ENCODE peak calls at places on chromosomes 13 and 19, in eight cellular contexts. C is tibial artery; P is NCI-H748 treated with DMSO at 0.1 percent for 48 hours; D is cardiac fibroblast; N is GM23338; R is kidney tubule cell; A is NCI-H2081 treated with DMSO at 0.1 percent for 48 hours; T is stimulated activated CD4-positive, alpha-beta T cell treated with anti-CD3 and anti-CD28 coated beads, Interleukin-2, amount 100 ng/mL, for 4 hours. I is an unnamed sample.

GRCh38 chr13:113140677-113141590 is 17.5 kb upstream of the PROZ start:
- DNase-seq in C (peak), P (no peak), D (no peak), N (no peak), R (no peak), A (no peak), T (no peak), I (no peak)

GRCh38 chr13:98539655-98540054 is 37.3 kb downstream of the STK24 start:
- DNase-seq in C (peak), P (no peak), D (peak), N (no peak), R (no peak), A (no peak), T (no peak), I (no peak)

GRCh38 chr19:47430041-47430802 is 10.9 kb upstream of the MEIS3 start:
- DNase-seq in C (no peak), P (no peak), D (peak), N (peak), R (peak), A (no peak), T (no peak), I (peak)

GRCh38 chr19:46537136-46538097 is 41.8 kb upstream of the PNMA8B start:
- DNase-seq in C (peak), P (peak), D (peak), N (peak), R (peak), A (no peak), T (peak), I (peak)

GRCh38 chr13:113137656-113138292 is 15.2 kb downstream of the F10 start:
- DNase-seq in C (no peak), P (no peak), D (no peak), N (no peak), R (peak), A (no peak), T (no peak), I (no peak)

GRCh38 chr13:101415358-101416174 is 742 bp downstream of the NALCN start:
- DNase-seq in C (no peak), P (no peak), D (no peak), N (peak), R (no peak), A (no peak), T (no peak), I (no peak)

GRCh38 chr13:60288569-60288968 is 108.5 kb upstream of the TDRD3 start:
- DNase-seq in C (no peak), P (no peak), D (no peak), N (no peak), R (no peak), A (no peak), T (no peak), I (no peak)

GRCh38 chr13:45941261-45941660 is 89.7 kb upstream of the SIAH3 start:
- DNase-seq in C (no peak), P (no peak), D (no peak), N (peak), R (no peak), A (no peak), T (no peak), I (no peak)

GRCh38 chr13:37316935-37317334 is 211.5 kb upstream of the CSNK1A1L start:
- DNase-seq in C (no peak), P (no peak), D (no peak), N (no peak), R (no peak), A (no peak), T (no peak), I (no peak)

GRCh38 chr13:27920677-27921420 is 1.0 kb downstream of the PDX1 start:
- DNase-seq in C (no peak), P (peak), D (no peak), N (peak), R (peak), A (no peak), T (no peak), I (no peak)

GRCh38 chr13:32079586-32079985 is 48.0 kb downstream of the FRY start:
- DNase-seq in C (no peak), P (no peak), D (no peak), N (peak), R (no peak), A (no peak), T (no peak), I (no peak)

GRCh38 chr13:113417008-113417735 is 36.1 kb downstream of the ADPRHL1 start:
- DNase-seq in C (no peak), P (no peak), D (no peak), N (no peak), R (no peak), A (no peak), T (no peak), I (no peak)

GRCh38 chr13:46839399-46839798 is 42.4 kb upstream of the ESD start:
- DNase-seq in C (no peak), P (no peak), D (no peak), N (no peak), R (no peak), A (no peak), T (no peak), I (no peak)

GRCh38 chr19:41862445-41862986 is 2.5 kb downstream of the RPS19 start:
- DNase-seq in C (no peak), P (no peak), D (no peak), N (no peak), R (no peak), A (no peak), T (no peak), I (no peak)

GRCh38 chr19:27794444-27795042 is 1418.4 kb downstream of the UQCRFS1 start:
- DNase-seq in C (no peak), P (peak), D (peak), N (peak), R (peak), A (no peak), T (no peak), I (no peak)

GRCh38 chr19:49781394-49781793 is 14.6 kb downstream of the AP2A1 start:
- DNase-seq in C (peak), P (no peak), D (no peak), N (no peak), R (no peak), A (no peak), T (no peak), I (no peak)

GRCh38 chr19:16229322-16229641 is 31.6 kb downstream of the AP1M1 start:
- DNase-seq in C (peak), P (no peak), D (no peak), N (no peak), R (no peak), A (no peak), T (no peak), I (no peak)

GRCh38 chr13:75357576-75358295 is 124.2 kb downstream of the TBC1D4 start:
- DNase-seq in C (no peak), P (peak), D (peak), N (peak), R (peak), A (peak), T (peak), I (peak)

GRCh38 chr19:6587998-6588507 is 2.9 kb downstream of the CD70 start:
- DNase-seq in C (no peak), P (no peak), D (no peak), N (peak), R (no peak), A (no peak), T (no peak), I (no peak)

GRCh38 chr13:53020764-53021332 is 7.8 kb upstream of the OLFM4 start:
- DNase-seq in C (no peak), P (no peak), D (no peak), N (peak), R (no peak), A (no peak), T (no peak), I (no peak)

GRCh38 chr19:29715695-29716581 is 877 bp upstream of the C19orf12 start:
- DNase-seq in C (no peak), P (no peak), D (peak), N (peak), R (peak), A (no peak), T (no peak), I (peak)

GRCh38 chr19:37933965-37934364 is 27.0 kb downstream of the SIPA1L3 start:
- DNase-seq in C (no peak), P (no peak), D (peak), N (no peak), R (peak), A (no peak), T (no peak), I (peak)

GRCh38 chr13:35781044-35781443 is 304.6 kb upstream of the MAB21L1 start:
- DNase-seq in C (no peak), P (no peak), D (no peak), N (no peak), R (no peak), A (no peak), T (no peak), I (no peak)

GRCh38 chr19:44430956-44431355 is 17.3 kb downstream of the ZNF229 start:
- DNase-seq in C (no peak), P (no peak), D (peak), N (no peak), R (peak), A (no peak), T (no peak), I (peak)

GRCh38 chr19:34853369-34853768 is 73.3 kb upstream of the ZNF30 start:
- DNase-seq in C (no peak), P (no peak), D (no peak), N (no peak), R (no peak), A (no peak), T (no peak), I (no peak)

GRCh38 chr19:53965091-53965490 is 2.4 kb downstream of the CACNG8 start:
- DNase-seq in C (no peak), P (no peak), D (peak), N (no peak), R (no peak), A (no peak), T (no peak), I (no peak)